ENCODE peak calls at places on chromosomes 11 and 22, in seven cellular contexts. P is right lobe of liver, Q is H54, E is IMR-90, B is transverse colon, U is HepG2, A is tibial nerve. T is an unnamed sample.

GRCh38 chr22:17158568-17159503 is at the start of gene HDHD5:
- DNase-seq in U (no peak), Q (peak), E (peak), A (peak), P (peak), B (peak), T (peak)

GRCh38 chr11:95078526-95078925 is 11.1 kb upstream of the ENDOD1 start:
- DNase-seq in U (no peak), B (no peak), Q (no peak), P (no peak), E (peak), A (no peak), T (no peak)

GRCh38 chr11:80722616-80723015 is 1281.8 kb upstream of the TENM4 start:
- DNase-seq in B (no peak), Q (no peak), A (no peak), P (no peak), U (no peak), E (no peak), T (no peak)

GRCh38 chr11:762421-763072 is 14.7 kb downstream of the GATD1 start:
- DNase-seq in A (no peak), U (no peak), Q (peak), B (peak), E (peak), P (no peak), T (no peak)

GRCh38 chr11:123543796-123544195 is 110.6 kb downstream of the SCN3B start:
- DNase-seq in Q (no peak), P (no peak), B (no peak), U (no peak), A (no peak), E (peak), T (no peak)

GRCh38 chr11:434496-434895 is 7.3 kb downstream of the ANO9 start:
- DNase-seq in P (no peak), U (no peak), E (no peak), A (no peak), Q (no peak), B (no peak), T (no peak)

GRCh38 chr11:67059671-67060070 is 3.0 kb downstream of the RHOD start:
- DNase-seq in A (no peak), E (no peak), P (no peak), B (no peak), Q (no peak), U (no peak), T (no peak)

GRCh38 chr22:32810241-32811133 is 9.0 kb downstream of the TIMP3 start:
- DNase-seq in A (no peak), B (no peak), Q (no peak), U (no peak), P (no peak), E (peak), T (no peak)

GRCh38 chr22:32355760-32356159 is 1.9 kb upstream of the RFPL3 start:
- DNase-seq in E (no peak), Q (no peak), U (peak), P (no peak), B (no peak), A (no peak), T (no peak)

GRCh38 chr22:47307326-47307725 is 544.9 kb downstream of the TBC1D22A start:
- DNase-seq in B (no peak), A (no peak), U (no peak), E (peak), Q (no peak), P (no peak), T (no peak)

GRCh38 chr11:79043726-79044125 is 397.1 kb downstream of the TENM4 start:
- DNase-seq in Q (no peak), P (no peak), E (no peak), B (no peak), U (no peak), A (no peak), T (no peak)

GRCh38 chr11:59216654-59217640 is 4.2 kb upstream of the MPEG1 start:
- DNase-seq in Q (no peak), A (peak), B (peak), P (no peak), U (no peak), E (peak), T (no peak)

GRCh38 chr11:133064152-133064877 is 468.0 kb downstream of the OPCML start:
- DNase-seq in Q (no peak), E (peak), B (peak), A (peak), P (peak), U (peak), T (peak)

GRCh38 chr11:8283510-8284272 is 20.0 kb upstream of the LMO1 start:
- DNase-seq in Q (no peak), B (no peak), A (no peak), E (no peak), P (no peak), U (no peak), T (no peak)

GRCh38 chr22:44425356-44425755 is 72.7 kb downstream of the RTL6 start:
- DNase-seq in P (no peak), A (no peak), E (peak), Q (no peak), B (no peak), U (no peak), T (no peak)

GRCh38 chr11:115168686-115169085 is 335.5 kb downstream of the CADM1 start:
- DNase-seq in P (no peak), E (no peak), U (no peak), A (no peak), B (no peak), Q (no peak), T (no peak)

GRCh38 chr11:112780351-112781043 is 180.7 kb upstream of the NCAM1 start:
- DNase-seq in Q (peak), U (no peak), E (peak), A (no peak), P (no peak), B (no peak), T (no peak)

GRCh38 chr11:88411265-88411664 is 73.7 kb upstream of the CTSC start:
- DNase-seq in A (no peak), P (no peak), U (no peak), E (peak), B (no peak), Q (no peak), T (no peak)

GRCh38 chr22:40147388-40148176 is 30.1 kb upstream of the TNRC6B start:
- DNase-seq in E (no peak), P (no peak), A (no peak), B (peak), U (no peak), Q (no peak), T (no peak)

GRCh38 chr11:59183768-59184167 is 11.8 kb downstream of the DTX4 start:
- DNase-seq in A (no peak), E (no peak), P (no peak), U (no peak), B (no peak), Q (no peak), T (no peak)

GRCh38 chr22:24325105-24325757 is 54.6 kb downstream of the SPECC1L start:
- DNase-seq in A (no peak), P (no peak), U (peak), E (peak), Q (peak), B (no peak), T (peak)

GRCh38 chr22:23072911-23073491 is 2.7 kb downstream of the GNAZ start:
- DNase-seq in E (no peak), P (peak), Q (no peak), A (no peak), U (no peak), B (no peak), T (no peak)

GRCh38 chr22:49753961-49754673 is 73.6 kb downstream of the BRD1 start:
- DNase-seq in U (no peak), P (no peak), E (no peak), B (no peak), A (no peak), Q (no peak), T (no peak)

GRCh38 chr11:126102436-126102894 is 39.8 kb upstream of the CDON start:
- DNase-seq in P (no peak), U (peak), E (peak), Q (no peak), A (no peak), B (peak), T (no peak)

GRCh38 chr11:23540101-23540561 is 679.9 kb upstream of the CCDC179 start:
- DNase-seq in A (no peak), Q (peak), E (peak), B (no peak), U (peak), P (no peak), T (peak)

GRCh38 chr22:50507421-50507990 is at the start of gene LMF2:
- DNase-seq in A (peak), P (peak), E (no peak), Q (peak), U (peak), B (peak), T (peak)

GRCh38 chr11:36672815-36673450 is 74.9 kb upstream of the RAG2 start:
- DNase-seq in U (peak), A (no peak), P (no peak), B (no peak), E (peak), Q (no peak), T (no peak)

GRCh38 chr11:63680842-63681207 is 475 bp upstream of the RTN3 start:
- DNase-seq in A (no peak), U (no peak), Q (no peak), E (no peak), P (no peak), B (no peak), T (no peak)

GRCh38 chr11:106706355-106706754 is 311.9 kb downstream of the GUCY1A2 start:
- DNase-seq in Q (peak), A (no peak), U (no peak), B (no peak), E (peak), P (no peak), T (no peak)

GRCh38 chr11:94088906-94089305 is 39.7 kb upstream of the PANX1 start:
- DNase-seq in E (no peak), B (no peak), A (no peak), U (no peak), Q (no peak), P (no peak), T (no peak)

GRCh38 chr11:111707039-111707690 is 59.0 kb downstream of the PPP2R1B start:
- DNase-seq in E (peak), B (no peak), P (no peak), A (no peak), U (peak), Q (no peak), T (no peak)

GRCh38 chr22:43077121-43077877 is 11.9 kb downstream of the TTLL1 start:
- DNase-seq in E (no peak), B (peak), A (no peak), Q (no peak), P (no peak), U (no peak), T (no peak)

GRCh38 chr11:2166091-2166851 is 5.3 kb upstream of the INS start:
- DNase-seq in U (no peak), P (no peak), B (no peak), A (no peak), E (no peak), Q (no peak), T (peak)

GRCh38 chr11:6622261-6623171 is 3.3 kb upstream of the TPP1 start:
- DNase-seq in P (no peak), U (no peak), Q (peak), E (no peak), B (no peak), A (no peak), T (no peak)

GRCh38 chr11:44351006-44351660 is 41.2 kb upstream of the ALX4 start:
- DNase-seq in Q (no peak), B (no peak), E (no peak), P (no peak), A (no peak), U (no peak), T (no peak)

GRCh38 chr22:37633082-37633692 is 6.3 kb upstream of the SH3BP1 start:
- DNase-seq in E (no peak), Q (no peak), U (no peak), P (peak), B (peak), A (no peak), T (peak)

GRCh38 chr22:27866136-27867091 is 52.6 kb downstream of the PITPNB start:
- DNase-seq in A (peak), U (peak), B (no peak), Q (no peak), P (peak), E (peak), T (no peak)

GRCh38 chr11:130474637-130475400 is 26.4 kb downstream of the ADAMTS15 start:
- DNase-seq in A (no peak), E (no peak), Q (no peak), B (no peak), P (no peak), U (no peak), T (no peak)

GRCh38 chr11:79199729-79200354 is 241.0 kb downstream of the TENM4 start:
- DNase-seq in A (no peak), P (no peak), U (no peak), B (no peak), E (no peak), Q (no peak), T (no peak)

GRCh38 chr11:127656266-127656879 is 655.8 kb upstream of the KIRREL3 start:
- DNase-seq in A (no peak), P (no peak), E (peak), B (no peak), U (no peak), Q (no peak), T (no peak)

DNA sequence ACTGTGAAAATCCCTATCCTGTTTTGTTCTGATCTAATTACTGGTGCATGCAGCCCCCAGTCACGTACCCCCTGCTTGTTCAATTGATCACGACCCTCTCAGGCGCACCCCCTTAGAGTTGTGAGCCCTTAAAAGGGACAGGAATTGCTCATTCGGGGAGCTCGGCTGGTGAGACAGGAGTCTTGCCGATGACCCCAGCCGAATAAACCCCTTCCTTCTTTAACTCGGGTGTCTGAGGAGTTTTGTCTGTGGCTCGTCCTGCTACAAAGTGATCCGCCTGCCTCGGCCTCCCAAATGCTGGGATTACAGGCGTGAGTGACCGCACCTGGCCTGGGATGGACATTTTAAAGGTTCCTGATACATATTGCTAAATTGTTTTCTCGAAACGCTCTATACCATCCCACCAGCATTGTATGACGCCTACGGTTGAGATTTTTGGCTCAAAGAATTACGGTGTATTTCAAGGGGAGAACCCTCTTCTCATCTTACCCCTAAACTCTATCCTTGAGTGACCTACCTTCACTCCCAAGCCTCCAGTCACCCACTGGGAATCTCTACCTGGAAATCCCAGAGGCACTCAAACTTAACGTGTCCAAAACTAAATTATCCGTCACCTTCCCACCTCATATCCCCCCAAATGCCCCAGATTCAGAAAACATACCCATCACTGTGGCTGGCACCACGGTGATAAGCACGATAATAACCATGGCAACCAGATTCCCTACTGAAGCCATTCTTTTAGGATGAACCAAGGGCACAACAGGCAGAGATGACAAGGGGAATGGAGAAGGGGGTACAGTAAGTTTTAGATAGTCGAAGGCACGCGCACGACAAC is 789 bp upstream of the POLA2 start:
- DNase-seq in B (no peak), E (no peak), U (no peak), P (no peak), A (no peak), Q (no peak), T (no peak)
- TF ChIP-seq POLR2A in B (no peak), E (no peak), U (no peak), P (no peak), A (no peak), Q (no peak), T (no peak)

DNA sequence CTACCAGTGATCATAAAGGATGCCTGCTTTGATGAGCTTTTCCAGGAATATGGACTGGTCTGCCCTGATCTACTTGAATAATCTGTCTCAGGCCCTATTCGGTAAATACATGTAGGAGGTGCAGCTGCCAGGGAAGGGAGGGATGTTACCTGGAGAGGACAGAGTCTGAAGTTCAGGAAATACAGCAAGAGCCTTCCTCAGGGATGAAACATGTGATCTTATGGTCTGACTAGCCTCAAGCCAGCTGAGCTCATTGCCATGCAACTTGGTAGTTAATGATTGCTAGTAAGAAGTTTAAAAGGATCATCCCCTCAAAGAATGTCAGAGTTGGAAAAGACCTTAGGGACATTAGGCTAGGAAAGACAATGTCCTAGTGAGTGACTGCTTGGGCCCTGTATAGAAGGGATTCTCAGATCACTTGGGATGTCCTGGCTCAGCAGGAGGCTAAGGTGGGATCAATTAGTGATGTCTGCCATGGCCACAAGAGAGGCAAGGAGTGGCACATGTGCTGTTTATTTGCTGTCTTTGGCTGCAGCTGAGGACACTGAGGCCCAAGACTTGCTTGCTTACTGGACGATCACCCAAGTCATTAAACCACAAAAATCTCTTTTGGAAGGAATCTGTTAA is 18.5 kb downstream of the PTPRJ start:
- DNase-seq in U (peak), E (no peak), B (peak), P (peak), A (no peak), Q (no peak), T (no peak)
- TF ChIP-seq POLR2A in U (peak), E (no peak), B (no peak), P (peak), A (no peak), Q (no peak), T (no peak)

DNA sequence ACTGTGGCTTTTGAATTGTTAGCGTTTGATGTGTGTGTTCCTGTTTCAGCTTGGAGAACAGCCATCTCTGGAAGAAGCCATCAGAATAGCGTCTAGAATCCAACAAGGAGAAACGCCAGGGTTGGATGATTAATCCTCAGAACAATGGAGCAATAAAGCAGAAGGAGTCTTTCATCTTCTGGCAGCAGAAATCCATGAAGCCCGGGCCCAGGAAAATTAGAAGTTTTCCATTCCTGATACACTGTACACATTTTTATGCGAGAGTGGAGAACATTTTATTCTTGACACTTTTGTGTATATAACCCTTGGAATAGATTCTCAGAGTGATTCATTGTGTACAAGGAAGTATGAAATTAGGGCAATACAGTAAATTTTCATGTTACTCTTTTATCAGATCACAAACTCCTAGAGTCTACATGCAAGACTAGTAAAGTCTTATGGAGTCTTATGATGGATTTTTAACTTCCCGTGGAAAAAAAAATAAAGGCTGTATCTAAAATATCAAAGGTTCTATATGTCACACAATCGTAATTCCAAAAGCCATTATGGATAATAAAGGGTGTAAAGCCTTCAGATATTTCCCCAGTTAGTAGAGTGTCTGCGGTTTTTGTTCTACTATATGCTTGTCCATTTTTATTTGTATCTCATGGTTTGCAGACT is 45.9 kb upstream of the WEE1 start:
- DNase-seq in U (no peak), Q (no peak), P (no peak), B (no peak), A (no peak), E (peak), T (no peak)
- TF ChIP-seq POLR2A in U (no peak), Q (no peak), P (no peak), B (no peak), A (no peak), E (no peak), T (no peak)

GRCh38 chr11:124556828-124557227 is 13.0 kb upstream of the OR8A1 start:
- DNase-seq in B (no peak), E (no peak), Q (no peak), A (no peak), P (no peak), U (no peak), T (no peak)
- TF ChIP-seq POLR2A in B (no peak), E (no peak), Q (no peak), A (no peak), P (no peak), U (no peak), T (no peak)

DNA sequence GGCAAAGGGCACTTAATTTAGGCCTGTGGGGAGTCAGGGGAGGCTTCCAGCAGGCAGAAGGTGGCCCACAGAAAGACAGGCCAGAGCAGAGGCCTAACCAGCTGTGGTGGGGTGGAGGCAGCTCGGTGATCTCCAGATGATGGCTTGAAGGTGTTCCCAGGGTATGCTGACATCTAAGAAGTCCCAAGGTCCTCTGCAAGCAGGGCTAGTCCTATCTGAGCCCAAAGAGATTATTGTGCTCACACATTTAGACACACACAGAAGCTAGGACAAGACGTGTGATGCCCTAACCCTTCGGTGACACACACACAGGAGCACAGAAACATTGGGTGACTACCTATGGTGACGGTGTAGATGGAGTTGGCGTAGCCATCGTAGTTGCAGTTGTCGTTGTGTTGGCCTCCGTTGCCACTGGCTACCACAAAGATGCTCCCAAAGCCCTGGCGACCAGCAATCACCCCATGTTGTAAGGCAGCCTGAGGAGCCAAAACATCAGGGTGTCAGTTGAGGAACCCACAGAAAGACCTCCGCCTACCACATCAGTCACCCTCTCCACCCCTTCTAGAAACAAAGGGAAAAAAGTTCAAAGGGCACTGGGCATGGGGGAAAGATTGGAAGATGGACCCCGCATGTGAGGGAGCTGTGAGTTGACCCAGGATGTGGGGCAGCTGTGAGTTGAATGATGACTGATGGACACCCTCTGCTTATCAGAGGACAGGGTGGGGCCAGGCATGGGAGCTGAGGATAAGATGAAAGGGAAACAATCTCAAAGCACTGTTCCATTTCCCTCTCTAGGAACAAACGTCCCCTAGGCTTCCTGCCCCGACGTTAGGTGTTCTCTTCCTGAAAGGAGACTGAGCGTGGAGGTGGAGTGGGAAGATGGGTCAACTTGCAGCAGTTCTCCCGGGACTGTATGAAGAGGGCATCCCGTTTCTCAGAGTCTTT is 7.9 kb downstream of the PCSK7 start:
- DNase-seq in U (no peak), Q (no peak), B (peak), A (no peak), E (no peak), P (no peak), T (no peak)
- TF ChIP-seq POLR2A in U (no peak), Q (no peak), B (no peak), A (no peak), E (peak), P (no peak), T (no peak)

GRCh38 chr11:75667268-75667830 is 1.5 kb downstream of the MAP6 start:
- DNase-seq in B (peak), A (no peak), P (peak), U (no peak), Q (peak), E (no peak), T (peak)
- TF ChIP-seq POLR2A in B (no peak), A (no peak), P (no peak), U (no peak), Q (no peak), E (no peak), T (no peak)